ENCODE peak calls at places on chromosomes 7 and 10, in six cellular contexts. One of them, this sample, is unnamed. For H3K4me1, the result is how much of the 10 kb centered on the place peaks cover.

GRCh38 chr10:34811968-34812514 is 3.1 kb downstream of the PARD3 start:
- DNase-seq in body of pancreas: no peak
- DNase-seq in OCI-LY7: no peak
- DNase-seq in psoas muscle: no peak
- DNase-seq in adrenal gland: no peak
- DNase-seq in gastrocnemius medialis: no peak
- DNase-seq in this sample: no peak

GRCh38 chr7:17532861-17533404 is 234.5 kb downstream of the AHR start:
- DNase-seq in body of pancreas: no peak
- DNase-seq in OCI-LY7: no peak
- DNase-seq in psoas muscle: no peak
- DNase-seq in adrenal gland: no peak
- DNase-seq in gastrocnemius medialis: no peak
- DNase-seq in this sample: no peak

GRCh38 chr10:1664565-1664964 is 72.8 kb downstream of the ADARB2 start:
- DNase-seq in body of pancreas: no peak
- DNase-seq in OCI-LY7: no peak
- DNase-seq in psoas muscle: no peak
- DNase-seq in adrenal gland: no peak
- DNase-seq in gastrocnemius medialis: no peak
- DNase-seq in this sample: no peak

GRCh38 chr7:157589680-157590079 is 252.9 kb downstream of the DNAJB6 start:
- DNase-seq in body of pancreas: no peak
- DNase-seq in OCI-LY7: no peak
- DNase-seq in psoas muscle: no peak
- DNase-seq in adrenal gland: no peak
- DNase-seq in gastrocnemius medialis: no peak
- DNase-seq in this sample: no peak

GRCh38 chr7:19491821-19492452 is 216.9 kb downstream of the POLR1F start:
- DNase-seq in body of pancreas: no peak
- DNase-seq in OCI-LY7: peak
- DNase-seq in psoas muscle: no peak
- DNase-seq in adrenal gland: no peak
- DNase-seq in gastrocnemius medialis: no peak
- DNase-seq in this sample: no peak

GRCh38 chr7:24290004-24290641 is 6.1 kb downstream of the NPY start:
- DNase-seq in body of pancreas: peak
- DNase-seq in OCI-LY7: peak
- DNase-seq in psoas muscle: no peak
- DNase-seq in adrenal gland: no peak
- DNase-seq in gastrocnemius medialis: no peak
- DNase-seq in this sample: peak

GRCh38 chr10:124014416-124015154 is 78.8 kb downstream of the CHST15 start:
- DNase-seq in body of pancreas: no peak
- DNase-seq in OCI-LY7: no peak
- DNase-seq in psoas muscle: no peak
- DNase-seq in adrenal gland: no peak
- DNase-seq in gastrocnemius medialis: no peak
- DNase-seq in this sample: no peak

GRCh38 chr7:95531605-95532004 is 45.9 kb downstream of the ASB4 start:
- DNase-seq in body of pancreas: no peak
- DNase-seq in OCI-LY7: no peak
- DNase-seq in psoas muscle: no peak
- DNase-seq in adrenal gland: no peak
- DNase-seq in gastrocnemius medialis: no peak
- DNase-seq in this sample: no peak

DNA sequence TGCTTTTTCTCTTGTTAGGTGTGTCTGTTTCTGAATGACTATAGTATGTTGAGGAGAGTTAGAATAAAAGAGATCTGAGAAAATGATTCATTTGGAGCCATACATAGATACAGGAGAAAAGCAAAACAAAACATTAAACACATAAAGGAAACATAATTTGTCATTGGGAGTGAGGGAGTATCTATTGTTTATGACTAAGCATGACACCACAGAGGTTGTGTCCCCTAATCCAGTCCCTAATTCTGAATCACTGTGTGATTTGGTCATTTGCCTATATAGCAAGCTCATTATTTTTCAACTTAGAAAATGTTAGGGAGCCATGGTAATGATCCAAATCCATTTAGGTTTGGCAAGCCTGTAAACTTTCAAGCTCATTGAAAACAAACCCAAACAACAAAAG is 132.3 kb upstream of the BMPER start:
- DNase-seq in body of pancreas: no peak
- DNase-seq in OCI-LY7: no peak
- DNase-seq in psoas muscle: no peak
- DNase-seq in adrenal gland: no peak
- DNase-seq in gastrocnemius medialis: no peak
- DNase-seq in this sample: no peak
- H3K4me1 ChIP-seq in body of pancreas: under half
- H3K4me1 ChIP-seq in OCI-LY7: under half
- H3K4me1 ChIP-seq in psoas muscle: under half
- H3K4me1 ChIP-seq in adrenal gland: under half
- H3K4me1 ChIP-seq in gastrocnemius medialis: under half
- H3K4me1 ChIP-seq in this sample: under half

GRCh38 chr10:99784025-99784730 is 1.7 kb downstream of the ABCC2 start:
- DNase-seq in body of pancreas: peak
- DNase-seq in OCI-LY7: no peak
- DNase-seq in psoas muscle: peak
- DNase-seq in adrenal gland: peak
- DNase-seq in gastrocnemius medialis: no peak
- DNase-seq in this sample: no peak

GRCh38 chr10:99787303-99787702 is 4.9 kb downstream of the ABCC2 start:
- DNase-seq in body of pancreas: no peak
- DNase-seq in OCI-LY7: no peak
- DNase-seq in psoas muscle: no peak
- DNase-seq in adrenal gland: no peak
- DNase-seq in gastrocnemius medialis: no peak
- DNase-seq in this sample: no peak

GRCh38 chr10:99782447-99783286 is at the start of gene ABCC2:
- DNase-seq in body of pancreas: no peak
- DNase-seq in OCI-LY7: no peak
- DNase-seq in psoas muscle: no peak
- DNase-seq in adrenal gland: no peak
- DNase-seq in gastrocnemius medialis: no peak
- DNase-seq in this sample: no peak

GRCh38 chr10:99785646-99786045 is 3.2 kb downstream of the ABCC2 start:
- DNase-seq in body of pancreas: no peak
- DNase-seq in OCI-LY7: no peak
- DNase-seq in psoas muscle: no peak
- DNase-seq in adrenal gland: no peak
- DNase-seq in gastrocnemius medialis: no peak
- DNase-seq in this sample: no peak

GRCh38 chr10:99784731-99785441 is 2.4 kb downstream of the ABCC2 start:
- DNase-seq in body of pancreas: no peak
- DNase-seq in OCI-LY7: no peak
- DNase-seq in psoas muscle: no peak
- DNase-seq in adrenal gland: no peak
- DNase-seq in gastrocnemius medialis: no peak
- DNase-seq in this sample: no peak
- H3K4me3 ChIP-seq in body of pancreas: no peak
- H3K4me3 ChIP-seq in OCI-LY7: no peak
- H3K4me3 ChIP-seq in psoas muscle: no peak
- H3K4me3 ChIP-seq in adrenal gland: no peak
- H3K4me3 ChIP-seq in gastrocnemius medialis: no peak
- H3K4me3 ChIP-seq in this sample: no peak

DNA sequence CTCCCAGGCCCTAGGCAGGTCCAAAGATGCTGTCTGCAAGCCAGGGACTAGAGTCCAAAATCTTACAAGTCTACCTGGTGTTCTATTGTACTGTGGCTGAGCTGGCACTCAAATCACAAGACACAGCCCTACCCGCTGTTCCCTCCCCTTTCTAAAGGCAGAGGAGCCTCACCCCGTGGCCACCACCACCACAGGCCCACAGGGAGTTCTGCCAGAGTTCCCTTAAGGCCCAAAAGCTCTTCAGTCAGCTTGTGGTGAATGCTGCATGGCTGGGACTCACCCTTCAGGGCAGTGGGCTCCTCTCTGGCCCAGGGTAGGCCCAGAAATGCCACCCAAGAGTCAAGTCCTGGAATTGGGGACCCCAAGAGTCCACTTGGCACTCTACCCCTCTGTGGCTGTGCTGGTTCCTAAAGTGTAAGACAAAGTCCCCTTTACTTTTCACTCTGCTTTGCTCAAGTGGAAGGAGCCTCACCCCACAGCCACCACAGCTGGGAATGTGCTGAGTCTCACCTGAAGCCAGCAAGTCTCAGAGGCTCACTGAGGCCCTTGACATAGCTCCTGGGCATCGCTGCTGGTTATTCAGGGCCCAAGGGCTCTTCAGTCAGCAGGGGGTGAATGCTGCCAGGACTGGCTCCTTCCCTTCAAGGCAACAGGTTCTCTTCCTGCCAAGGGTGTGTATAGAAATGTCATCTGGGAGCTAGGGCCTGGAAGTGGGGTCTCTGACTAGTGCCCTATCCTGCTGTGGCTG is 48.8 kb upstream of the PSAP start:
- DNase-seq in body of pancreas: no peak
- DNase-seq in OCI-LY7: no peak
- DNase-seq in psoas muscle: no peak
- DNase-seq in adrenal gland: no peak
- DNase-seq in gastrocnemius medialis: no peak
- DNase-seq in this sample: no peak
- H3K27ac ChIP-seq in body of pancreas: no peak
- H3K27ac ChIP-seq in OCI-LY7: no peak
- H3K27ac ChIP-seq in psoas muscle: no peak
- H3K27ac ChIP-seq in adrenal gland: no peak
- H3K27ac ChIP-seq in gastrocnemius medialis: no peak
- H3K27ac ChIP-seq in this sample: no peak

GRCh38 chr10:33085313-33085833 is 127.3 kb upstream of the ITGB1 start:
- DNase-seq in body of pancreas: no peak
- DNase-seq in OCI-LY7: no peak
- DNase-seq in psoas muscle: no peak
- DNase-seq in adrenal gland: no peak
- DNase-seq in gastrocnemius medialis: no peak
- DNase-seq in this sample: no peak
- H3K4me1 ChIP-seq in body of pancreas: under half
- H3K4me1 ChIP-seq in OCI-LY7: under half
- H3K4me1 ChIP-seq in psoas muscle: under half
- H3K4me1 ChIP-seq in adrenal gland: under half
- H3K4me1 ChIP-seq in gastrocnemius medialis: under half
- H3K4me1 ChIP-seq in this sample: under half

GRCh38 chr10:121113385-121113696 is 262.2 kb downstream of the WDR11 start:
- DNase-seq in body of pancreas: no peak
- DNase-seq in OCI-LY7: no peak
- DNase-seq in psoas muscle: no peak
- DNase-seq in adrenal gland: no peak
- DNase-seq in gastrocnemius medialis: no peak
- DNase-seq in this sample: no peak

GRCh38 chr10:121112618-121113384 is 261.6 kb downstream of the WDR11 start:
- DNase-seq in body of pancreas: no peak
- DNase-seq in OCI-LY7: no peak
- DNase-seq in psoas muscle: no peak
- DNase-seq in adrenal gland: peak
- DNase-seq in gastrocnemius medialis: no peak
- DNase-seq in this sample: no peak

GRCh38 chr10:121115154-121115553 is 264.0 kb downstream of the WDR11 start:
- DNase-seq in body of pancreas: no peak
- DNase-seq in OCI-LY7: no peak
- DNase-seq in psoas muscle: no peak
- DNase-seq in adrenal gland: no peak
- DNase-seq in gastrocnemius medialis: no peak
- DNase-seq in this sample: no peak

GRCh38 chr10:121110369-121110768 is 259.2 kb downstream of the WDR11 start:
- DNase-seq in body of pancreas: no peak
- DNase-seq in OCI-LY7: no peak
- DNase-seq in psoas muscle: no peak
- DNase-seq in adrenal gland: no peak
- DNase-seq in gastrocnemius medialis: no peak
- DNase-seq in this sample: no peak

DNA sequence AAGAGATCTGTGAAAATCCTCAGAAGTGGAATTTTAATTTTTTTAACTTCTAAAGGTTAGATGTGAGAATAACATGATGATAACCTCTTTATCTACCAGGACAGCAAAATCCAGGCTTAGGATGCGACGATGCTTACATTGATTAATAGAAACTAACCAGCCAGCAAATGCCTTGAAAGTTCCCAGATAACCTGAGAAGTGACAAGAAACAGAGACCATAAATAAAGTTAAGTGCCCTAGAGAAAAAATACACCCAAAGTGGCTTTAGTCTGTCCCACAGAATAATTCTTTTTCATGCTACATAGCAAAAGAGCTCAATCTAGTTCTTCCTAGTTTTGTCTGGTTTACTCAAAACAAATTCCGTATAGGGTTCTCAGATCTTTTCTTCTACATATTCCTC is 262.7 kb downstream of the WDR11 start:
- DNase-seq in body of pancreas: no peak
- DNase-seq in OCI-LY7: no peak
- DNase-seq in psoas muscle: no peak
- DNase-seq in adrenal gland: no peak
- DNase-seq in gastrocnemius medialis: no peak
- DNase-seq in this sample: no peak
- H3K4me3 ChIP-seq in body of pancreas: no peak
- H3K4me3 ChIP-seq in OCI-LY7: no peak
- H3K4me3 ChIP-seq in psoas muscle: no peak
- H3K4me3 ChIP-seq in adrenal gland: no peak
- H3K4me3 ChIP-seq in gastrocnemius medialis: no peak
- H3K4me3 ChIP-seq in this sample: no peak